ENCODE peak calls at places on chromosomes 4 and X, in seven cellular contexts. C is IMR-90; E is BJ; H is heart left ventricle; Y is WERI-Rb-1; O is CD4-positive, alpha-beta memory T cell; N is testis. R is an unnamed sample.

GRCh38 chr4:8854866-8855265 is 16.8 kb downstream of the HMX1 start:
- DNase-seq in H (no peak), N (no peak), E (no peak), C (peak; percentile 24), Y (no peak), O (no peak), R (no peak)

GRCh38 chrX:74325130-74326059 is 21.4 kb downstream of the ZCCHC13 start:
- DNase-seq in C (no peak), E (no peak), Y (no peak), O (no peak), H (no peak), N (no peak), R (peak; percentile 90)

GRCh38 chrX:73913580-73913979 is 350.6 kb downstream of the CHIC1 start:
- DNase-seq in N (no peak), E (no peak), Y (no peak), H (no peak), C (peak; percentile 43), O (no peak), R (no peak)

GRCh38 chr4:92091335-92091734 is 212.4 kb upstream of the GRID2 start:
- DNase-seq in Y (peak; percentile 40), E (no peak), C (no peak), H (no peak), N (no peak), O (no peak), R (no peak)

GRCh38 chr4:154164931-154165839 is 326.4 kb downstream of the DCHS2 start:
- DNase-seq in Y (no peak), C (peak; percentile 77), H (no peak), N (peak; percentile 19), O (no peak), E (peak; percentile 98), R (no peak)

GRCh38 chrX:54807524-54808108 is at the start of gene MAGED2:
- DNase-seq in N (peak; percentile 39), C (peak; percentile 16), Y (peak; percentile 38), E (no peak), O (peak; percentile 44), H (peak; percentile 49), R (peak; percentile 67)

GRCh38 chr4:150389896-150390530 is 191.9 kb upstream of the MAB21L2 start:
- DNase-seq in C (peak; percentile 30), Y (no peak), O (no peak), N (no peak), H (no peak), E (no peak), R (no peak)

GRCh38 chr4:2469192-2469984 is 482 bp downstream of the RNF4 start:
- DNase-seq in N (peak; percentile 67), C (peak; percentile 25), Y (peak; percentile 53), O (peak; percentile 79), H (peak; percentile 60), E (no peak), R (peak; percentile 88)

GRCh38 chr4:41320278-41320677 is 63.5 kb downstream of the UCHL1 start:
- DNase-seq in E (no peak), H (no peak), N (no peak), O (no peak), Y (no peak), C (no peak), R (no peak)

GRCh38 chr4:165515201-165515600 is 136.4 kb downstream of the CPE start:
- DNase-seq in E (no peak), N (no peak), O (no peak), C (no peak), H (no peak), Y (no peak), R (no peak)

GRCh38 chr4:55876387-55876786 is 22.9 kb downstream of the EXOC1 start:
- DNase-seq in N (no peak), Y (no peak), E (no peak), H (no peak), C (no peak), O (no peak), R (no peak)

GRCh38 chr4:110616162-110617062 is 6.5 kb downstream of the PITX2 start:
- DNase-seq in C (no peak), Y (no peak), O (no peak), H (no peak), E (no peak), N (no peak), R (peak; percentile 59)

GRCh38 chr4:127997534-127998388 is 32.6 kb downstream of the ABHD18 start:
- DNase-seq in E (no peak), C (peak; percentile 63), Y (peak; percentile 58), O (peak; percentile 10), N (no peak), H (no peak), R (no peak)

GRCh38 chr4:127995776-127996175 is 30.6 kb downstream of the ABHD18 start:
- DNase-seq in Y (no peak), E (peak; percentile 32), O (no peak), C (peak; percentile 35), H (no peak), N (no peak), R (no peak)

GRCh38 chr4:127988638-127989037 is 23.4 kb downstream of the ABHD18 start:
- DNase-seq in C (no peak), O (no peak), Y (no peak), H (no peak), E (no peak), N (no peak), R (no peak)

DNA sequence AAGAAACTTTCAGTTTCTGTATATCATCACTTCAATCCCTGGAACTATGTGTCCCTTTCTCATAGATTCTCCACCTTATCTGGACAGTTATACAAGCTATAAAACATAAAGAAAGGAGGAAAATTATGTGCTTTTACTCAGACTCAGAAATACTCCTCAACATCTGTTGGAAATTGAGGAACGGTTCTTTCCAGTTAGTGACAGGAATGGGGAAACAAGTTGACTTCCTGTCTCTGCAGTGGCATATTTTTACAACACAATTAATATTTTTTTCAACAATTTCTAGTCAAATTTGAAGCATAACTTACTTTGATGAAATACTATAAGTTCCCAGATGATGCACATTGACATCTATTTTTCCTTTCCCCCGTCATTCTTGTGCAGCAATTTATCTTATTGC is 27.9 kb downstream of the ABHD18 start:
- DNase-seq in Y (no peak), H (no peak), O (no peak), C (no peak), N (no peak), E (no peak), R (no peak)
- H3K36me3 ChIP-seq in Y (peaks cover 33% of the 10 kb centered on the region), H (no peaks in the 10 kb centered on the region), O (no peaks in the 10 kb centered on the region), C (no peaks in the 10 kb centered on the region), N (no peaks in the 10 kb centered on the region), E (no peaks in the 10 kb centered on the region), R (no peaks in the 10 kb centered on the region)

GRCh38 chr4:107999932-108000539 is 10.3 kb downstream of the HADH start:
- DNase-seq in C (no peak), E (no peak), O (no peak), N (no peak), Y (no peak), H (no peak), R (no peak)
- H3K4me3 ChIP-seq in C (no peak overlapping the region), E (no peak overlapping the region), O (no peak overlapping the region), N (no peak overlapping the region), Y (no peak overlapping the region), H (no peak overlapping the region), R (no peak overlapping the region)

GRCh38 chr4:169137555-169137920 is 127.5 kb upstream of the CBR4 start:
- DNase-seq in Y (no peak), N (no peak), C (no peak), H (no peak), O (no peak), E (no peak), R (no peak)
- H3K36me3 ChIP-seq in Y (peaks cover 20% of the 10 kb centered on the region), N (no peaks in the 10 kb centered on the region), C (peaks cover 19% of the 10 kb centered on the region), H (no peaks in the 10 kb centered on the region), O (no peaks in the 10 kb centered on the region), E (peaks cover 4% of the 10 kb centered on the region), R (peaks cover 1% of the 10 kb centered on the region)

DNA sequence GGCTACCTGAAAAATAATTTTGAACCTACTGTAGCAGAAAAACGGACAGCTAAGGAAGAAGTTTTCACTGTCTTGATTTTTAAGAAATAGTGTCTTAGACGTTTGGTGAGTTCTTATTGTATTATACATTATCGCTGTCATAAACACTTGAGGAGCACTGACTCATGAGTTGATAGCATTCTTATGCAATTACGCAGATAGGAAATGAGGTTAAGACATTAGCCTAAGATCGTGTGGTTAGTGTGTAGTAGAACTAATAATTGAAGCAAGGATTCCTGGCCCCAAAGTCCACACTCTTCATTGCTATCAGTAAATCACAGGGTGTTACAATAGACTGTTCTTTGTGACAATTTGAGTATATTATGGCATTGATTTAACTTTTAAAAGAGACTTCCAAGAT is 238.1 kb downstream of the ARAP2 start:
- DNase-seq in E (no peak), N (no peak), O (no peak), C (peak; percentile 46), H (no peak), Y (no peak), R (no peak)
- H3K4me3 ChIP-seq in E (no peak overlapping the region), N (no peak overlapping the region), O (no peak overlapping the region), C (no peak overlapping the region), H (no peak overlapping the region), Y (no peak overlapping the region), R (no peak overlapping the region)

GRCh38 chrX:53379008-53379710 is 43.3 kb downstream of the SMC1A start:
- DNase-seq in Y (no peak), N (no peak), E (no peak), O (no peak), H (no peak), C (no peak), R (no peak)
- H3K36me3 ChIP-seq in Y (peaks cover 73% of the 10 kb centered on the region), N (no peaks in the 10 kb centered on the region), E (peaks cover 2% of the 10 kb centered on the region), O (peaks cover 40% of the 10 kb centered on the region), H (no peaks in the 10 kb centered on the region), C (peaks cover 47% of the 10 kb centered on the region), R (peaks cover 20% of the 10 kb centered on the region)

GRCh38 chr4:101192244-101192643 is 155.1 kb downstream of the PPP3CA start:
- DNase-seq in H (no peak), E (no peak), N (no peak), Y (no peak), C (no peak), O (no peak), R (no peak)

GRCh38 chr4:101186558-101187184 is 160.7 kb downstream of the PPP3CA start:
- DNase-seq in H (no peak), O (no peak), E (no peak), Y (no peak), N (no peak), C (no peak), R (no peak)

GRCh38 chr4:101188906-101189305 is 158.4 kb downstream of the PPP3CA start:
- DNase-seq in E (no peak), Y (no peak), N (no peak), H (no peak), O (no peak), C (no peak), R (no peak)

GRCh38 chr4:101187837-101188236 is 159.5 kb downstream of the PPP3CA start:
- DNase-seq in C (no peak), Y (no peak), E (no peak), O (peak; percentile 14), H (no peak), N (no peak), R (no peak)

DNA sequence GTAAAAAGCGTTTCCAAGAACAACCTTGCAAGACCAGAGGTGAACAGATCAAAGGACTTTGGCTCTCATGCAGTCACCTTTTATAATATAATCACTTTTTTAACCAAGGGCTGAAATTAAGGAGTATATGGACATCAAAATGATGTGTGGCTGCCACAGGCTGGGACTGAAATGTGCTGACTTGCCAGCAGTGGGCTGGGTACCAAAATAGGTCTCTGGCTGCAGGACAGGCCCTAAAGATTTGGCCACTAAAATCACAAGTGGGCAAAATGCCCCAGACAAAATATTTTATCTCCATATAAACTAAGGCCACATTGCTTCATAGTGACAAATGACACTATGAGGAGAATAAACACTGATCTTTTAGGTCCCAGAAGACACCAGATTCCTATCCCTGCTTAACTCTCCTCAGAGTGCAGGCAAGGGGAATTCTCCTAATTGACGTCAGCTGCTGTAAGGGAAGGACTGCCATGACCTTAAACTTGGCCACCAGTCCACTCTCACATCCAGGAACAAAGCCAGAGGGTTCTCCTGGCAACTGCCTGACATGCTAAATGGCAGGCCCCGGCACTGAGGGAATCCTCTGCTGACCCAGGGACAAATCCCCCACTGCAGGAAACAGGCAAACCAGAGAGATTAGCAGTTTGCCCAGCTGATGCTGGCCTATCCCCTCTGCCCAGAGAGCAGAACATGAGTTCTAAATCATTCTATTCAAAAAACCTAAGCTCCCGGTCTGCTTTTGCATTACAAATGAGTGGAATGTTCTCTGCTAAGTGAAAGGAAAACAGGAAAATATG is 155.8 kb downstream of the PPP3CA start:
- DNase-seq in C (peak; percentile 92), E (peak; percentile 54), O (no peak), Y (peak; percentile 50), N (peak; percentile 80), H (peak; percentile 83), R (no peak)
- H3K4me3 ChIP-seq in C (no peak overlapping the region), E (no peak overlapping the region), O (no peak overlapping the region), Y (no peak overlapping the region), N (no peak overlapping the region), H (no peak overlapping the region), R (no peak overlapping the region)

R was measured in H7.